ENCODE peak calls at places on chromosomes 2 and 18, in five cellular contexts. Q is adrenal gland, I is cardiac muscle cell, R is A172, H is kidney epithelial cell. G is an unnamed sample.

GRCh38 chr18:46152808-46153617 is 48.8 kb downstream of the HAUS1 start:
- DNase-seq in I (no peak), Q (no peak), H (no peak), R (peak), G (peak)

GRCh38 chr18:76444436-76445105 is 50.5 kb downstream of the ZNF516 start:
- DNase-seq in I (no peak), H (no peak), R (no peak), Q (peak), G (no peak)

GRCh38 chr2:58133395-58133794 is 86.8 kb downstream of the VRK2 start:
- DNase-seq in Q (no peak), I (no peak), R (no peak), H (no peak), G (no peak)

GRCh38 chr18:36912887-36913286 is 84.0 kb downstream of the KIAA1328 start:
- DNase-seq in H (no peak), R (no peak), Q (no peak), I (no peak), G (no peak)

GRCh38 chr2:112679484-112679883 is 33.7 kb downstream of the SLC20A1 start:
- DNase-seq in H (no peak), I (no peak), Q (no peak), R (peak), G (no peak)

GRCh38 chr18:9918016-9918680 is 4.3 kb downstream of the VAPA start:
- DNase-seq in H (peak), I (peak), R (peak), Q (no peak), G (peak)

GRCh38 chr2:121810959-121811853 is 55.8 kb downstream of the TSN start:
- DNase-seq in I (peak), H (no peak), Q (peak), R (peak), G (peak)

GRCh38 chr2:45265336-45265735 is 256.1 kb upstream of the SIX2 start:
- DNase-seq in R (no peak), I (no peak), Q (no peak), H (no peak), G (no peak)

GRCh38 chr2:191114403-191114886 is 36.3 kb downstream of the STAT4 start:
- DNase-seq in I (peak), R (peak), H (no peak), Q (no peak), G (no peak)

GRCh38 chr2:97675714-97676113 is 6.2 kb downstream of the C2orf92 start:
- DNase-seq in R (no peak), H (no peak), I (no peak), Q (no peak), G (no peak)

GRCh38 chr2:119929537-119929936 is 83.3 kb upstream of the EPB41L5 start:
- DNase-seq in R (no peak), H (no peak), I (peak), Q (no peak), G (no peak)

GRCh38 chr18:47175895-47176575 is at the start of gene IER3IP1:
- DNase-seq in H (peak), R (peak), Q (peak), I (peak), G (peak)

GRCh38 chr2:127415593-127416485 is 2.4 kb upstream of the PROC start:
- DNase-seq in H (no peak), R (no peak), Q (peak), I (no peak), G (peak)

GRCh38 chr2:26683583-26683982 is 8.9 kb upstream of the KCNK3 start:
- DNase-seq in I (no peak), Q (peak), R (no peak), H (no peak), G (no peak)

GRCh38 chr18:5979176-5979888 is 84.0 kb upstream of the TMEM200C start:
- DNase-seq in H (no peak), Q (no peak), R (no peak), I (no peak), G (no peak)

GRCh38 chr2:231693956-231694355 is 14.4 kb upstream of the PTMA start:
- DNase-seq in Q (no peak), I (no peak), H (no peak), R (no peak), G (no peak)

GRCh38 chr2:191180712-191181111 is 29.9 kb upstream of the STAT4 start:
- DNase-seq in R (no peak), I (peak), H (no peak), Q (no peak), G (peak)

GRCh38 chr2:67840460-67841068 is 222.2 kb downstream of the C1D start:
- DNase-seq in Q (peak), H (no peak), I (peak), R (peak), G (peak)

GRCh38 chr18:32019251-32019943 is 772 bp downstream of the RNF125 start:
- DNase-seq in R (peak), I (peak), H (no peak), Q (no peak), G (no peak)

GRCh38 chr2:187519419-187520120 is 34.7 kb downstream of the TFPI start:
- DNase-seq in I (no peak), Q (no peak), R (no peak), H (no peak), G (no peak)

GRCh38 chr2:232013701-232014353 is 52.3 kb downstream of the DIS3L2 start:
- DNase-seq in H (peak), Q (no peak), R (peak), I (peak), G (peak)

GRCh38 chr2:70029814-70030409 is 57.4 kb upstream of the PCBP1 start:
- DNase-seq in Q (peak), H (peak), I (peak), R (peak), G (peak)

GRCh38 chr2:98412751-98413445 is 31.8 kb upstream of the INPP4A start:
- DNase-seq in H (peak), R (peak), Q (peak), I (peak), G (peak)

GRCh38 chr2:159185401-159186130 is 100.9 kb downstream of the WDSUB1 start:
- DNase-seq in I (peak), H (peak), Q (no peak), R (peak), G (peak)

G was measured in RCC 7860.